ENCODE peak calls at places on chromosome 15, in eight cellular contexts. One of them, this sample, is unnamed.

GRCh38 chr15:31223478-31224350 is 102.9 kb upstream of the KLF13 start:
- DNase-seq in neuronal stem cell: no peak
- DNase-seq in tibial nerve: no peak
- DNase-seq in transverse colon: no peak
- DNase-seq in left ventricle myocardium inferior: peak
- DNase-seq in WERI-Rb-1: no peak
- DNase-seq in iPS DF 6.9: no peak
- DNase-seq in AG09309: no peak
- DNase-seq in this sample: peak

GRCh38 chr15:77622212-77622941 is 10.3 kb downstream of the LINGO1 start:
- DNase-seq in neuronal stem cell: no peak
- DNase-seq in tibial nerve: no peak
- DNase-seq in transverse colon: no peak
- DNase-seq in left ventricle myocardium inferior: no peak
- DNase-seq in WERI-Rb-1: no peak
- DNase-seq in iPS DF 6.9: no peak
- DNase-seq in AG09309: no peak
- DNase-seq in this sample: no peak

GRCh38 chr15:52117549-52117948 is 5.0 kb upstream of the BCL2L10 start:
- DNase-seq in neuronal stem cell: no peak
- DNase-seq in tibial nerve: no peak
- DNase-seq in transverse colon: no peak
- DNase-seq in left ventricle myocardium inferior: no peak
- DNase-seq in WERI-Rb-1: no peak
- DNase-seq in iPS DF 6.9: no peak
- DNase-seq in AG09309: no peak
- DNase-seq in this sample: no peak

GRCh38 chr15:58017869-58018268 is 47.6 kb downstream of the ALDH1A2 start:
- DNase-seq in neuronal stem cell: no peak
- DNase-seq in tibial nerve: no peak
- DNase-seq in transverse colon: no peak
- DNase-seq in left ventricle myocardium inferior: no peak
- DNase-seq in WERI-Rb-1: no peak
- DNase-seq in iPS DF 6.9: no peak
- DNase-seq in AG09309: no peak
- DNase-seq in this sample: no peak

GRCh38 chr15:50593761-50594160 is 47.3 kb upstream of the USP50 start:
- DNase-seq in neuronal stem cell: no peak
- DNase-seq in tibial nerve: no peak
- DNase-seq in transverse colon: no peak
- DNase-seq in left ventricle myocardium inferior: no peak
- DNase-seq in WERI-Rb-1: no peak
- DNase-seq in iPS DF 6.9: no peak
- DNase-seq in AG09309: no peak
- DNase-seq in this sample: no peak

GRCh38 chr15:68325721-68326120 is 48.2 kb downstream of the FEM1B start:
- DNase-seq in neuronal stem cell: no peak
- DNase-seq in tibial nerve: no peak
- DNase-seq in transverse colon: no peak
- DNase-seq in left ventricle myocardium inferior: no peak
- DNase-seq in WERI-Rb-1: no peak
- DNase-seq in iPS DF 6.9: no peak
- DNase-seq in AG09309: no peak
- DNase-seq in this sample: no peak

GRCh38 chr15:88814393-88814792 is 11.2 kb downstream of the ACAN start:
- DNase-seq in neuronal stem cell: no peak
- DNase-seq in tibial nerve: no peak
- DNase-seq in transverse colon: no peak
- DNase-seq in left ventricle myocardium inferior: no peak
- DNase-seq in WERI-Rb-1: no peak
- DNase-seq in iPS DF 6.9: no peak
- DNase-seq in AG09309: no peak
- DNase-seq in this sample: no peak

GRCh38 chr15:74403590-74403919 is 30.2 kb downstream of the SEMA7A start:
- DNase-seq in neuronal stem cell: no peak
- DNase-seq in tibial nerve: no peak
- DNase-seq in transverse colon: peak
- DNase-seq in left ventricle myocardium inferior: no peak
- DNase-seq in WERI-Rb-1: no peak
- DNase-seq in iPS DF 6.9: no peak
- DNase-seq in AG09309: no peak
- DNase-seq in this sample: no peak

GRCh38 chr15:99424978-99425665 is 140.7 kb upstream of the MEF2A start:
- DNase-seq in neuronal stem cell: no peak
- DNase-seq in tibial nerve: peak
- DNase-seq in transverse colon: no peak
- DNase-seq in left ventricle myocardium inferior: peak
- DNase-seq in WERI-Rb-1: no peak
- DNase-seq in iPS DF 6.9: no peak
- DNase-seq in AG09309: peak
- DNase-seq in this sample: peak

GRCh38 chr15:27222479-27222878 is 251.5 kb downstream of the GABRG3 start:
- DNase-seq in neuronal stem cell: no peak
- DNase-seq in tibial nerve: no peak
- DNase-seq in transverse colon: no peak
- DNase-seq in left ventricle myocardium inferior: no peak
- DNase-seq in WERI-Rb-1: no peak
- DNase-seq in iPS DF 6.9: no peak
- DNase-seq in AG09309: no peak
- DNase-seq in this sample: no peak

GRCh38 chr15:88704791-88705768 is 66.3 kb downstream of the ISG20 start:
- DNase-seq in neuronal stem cell: peak
- DNase-seq in tibial nerve: peak
- DNase-seq in transverse colon: peak
- DNase-seq in left ventricle myocardium inferior: peak
- DNase-seq in WERI-Rb-1: no peak
- DNase-seq in iPS DF 6.9: no peak
- DNase-seq in AG09309: no peak
- DNase-seq in this sample: peak

GRCh38 chr15:67010898-67011619 is 54.3 kb upstream of the SMAD3 start:
- DNase-seq in neuronal stem cell: no peak
- DNase-seq in tibial nerve: no peak
- DNase-seq in transverse colon: no peak
- DNase-seq in left ventricle myocardium inferior: no peak
- DNase-seq in WERI-Rb-1: no peak
- DNase-seq in iPS DF 6.9: no peak
- DNase-seq in AG09309: no peak
- DNase-seq in this sample: no peak

GRCh38 chr15:64599716-64600115 is 139.3 kb downstream of the ZNF609 start:
- DNase-seq in neuronal stem cell: no peak
- DNase-seq in tibial nerve: no peak
- DNase-seq in transverse colon: no peak
- DNase-seq in left ventricle myocardium inferior: no peak
- DNase-seq in WERI-Rb-1: no peak
- DNase-seq in iPS DF 6.9: no peak
- DNase-seq in AG09309: no peak
- DNase-seq in this sample: no peak

GRCh38 chr15:92821491-92822116 is 78.5 kb upstream of the CHD2 start:
- DNase-seq in neuronal stem cell: no peak
- DNase-seq in tibial nerve: no peak
- DNase-seq in transverse colon: no peak
- DNase-seq in left ventricle myocardium inferior: no peak
- DNase-seq in WERI-Rb-1: no peak
- DNase-seq in iPS DF 6.9: no peak
- DNase-seq in AG09309: no peak
- DNase-seq in this sample: peak

GRCh38 chr15:41199470-41199869 is 31.1 kb downstream of the EXD1 start:
- DNase-seq in neuronal stem cell: no peak
- DNase-seq in tibial nerve: no peak
- DNase-seq in transverse colon: no peak
- DNase-seq in left ventricle myocardium inferior: no peak
- DNase-seq in WERI-Rb-1: no peak
- DNase-seq in iPS DF 6.9: no peak
- DNase-seq in AG09309: no peak
- DNase-seq in this sample: no peak

DNA sequence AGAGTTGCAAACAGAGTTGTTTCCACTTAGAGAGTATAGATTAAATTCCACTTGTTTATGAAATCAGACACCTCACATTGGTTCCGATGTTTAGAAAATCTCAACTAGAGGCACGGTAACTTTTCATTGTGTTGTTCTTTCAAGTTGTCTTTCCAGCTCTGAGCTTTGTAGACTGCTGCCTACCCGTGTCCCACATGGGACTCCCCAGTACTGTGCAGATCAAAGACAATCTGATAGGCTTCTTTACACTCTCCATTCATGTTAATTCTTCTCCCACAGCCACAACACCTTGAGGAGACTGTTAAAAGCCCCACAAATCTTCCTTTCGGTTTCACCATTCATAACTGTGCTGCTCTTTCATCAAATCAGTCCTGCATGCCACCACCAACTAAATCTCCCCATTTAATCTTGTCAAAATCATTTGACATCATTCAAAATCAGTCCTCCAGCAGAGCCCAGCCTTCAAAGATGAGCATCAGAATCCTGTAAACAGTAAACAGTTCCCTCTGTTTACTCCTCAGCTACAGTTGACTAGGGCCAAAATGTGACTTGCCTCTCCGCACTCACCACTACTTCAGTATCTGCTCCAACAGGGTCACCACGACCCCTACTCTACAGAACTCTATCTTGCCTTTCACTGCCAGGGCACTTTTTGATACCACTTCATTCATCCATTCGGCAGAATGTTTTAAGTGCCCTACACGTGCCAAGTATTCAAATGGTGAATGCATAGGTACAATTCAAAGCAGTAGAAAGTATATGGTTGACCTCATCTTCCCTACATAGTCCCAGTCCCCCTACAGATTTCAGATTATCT is 8.3 kb downstream of the ANXA2 start:
- DNase-seq in neuronal stem cell: no peak
- DNase-seq in tibial nerve: no peak
- DNase-seq in transverse colon: no peak
- DNase-seq in left ventricle myocardium inferior: no peak
- DNase-seq in WERI-Rb-1: no peak
- DNase-seq in iPS DF 6.9: no peak
- DNase-seq in AG09309: no peak
- DNase-seq in this sample: no peak
- H3K4me3 ChIP-seq in neuronal stem cell: no peak
- H3K4me3 ChIP-seq in tibial nerve: peak
- H3K4me3 ChIP-seq in transverse colon: no peak
- H3K4me3 ChIP-seq in left ventricle myocardium inferior: peak
- H3K4me3 ChIP-seq in WERI-Rb-1: no peak
- H3K4me3 ChIP-seq in iPS DF 6.9: no peak
- H3K4me3 ChIP-seq in AG09309: peak
- H3K4me3 ChIP-seq in this sample: no peak

GRCh38 chr15:62120776-62121175 is 44.3 kb downstream of the C2CD4B start:
- DNase-seq in neuronal stem cell: no peak
- DNase-seq in tibial nerve: no peak
- DNase-seq in transverse colon: no peak
- DNase-seq in left ventricle myocardium inferior: no peak
- DNase-seq in WERI-Rb-1: no peak
- DNase-seq in iPS DF 6.9: no peak
- DNase-seq in AG09309: no peak
- DNase-seq in this sample: no peak
- H3K4me3 ChIP-seq in neuronal stem cell: no peak
- H3K4me3 ChIP-seq in tibial nerve: no peak
- H3K4me3 ChIP-seq in transverse colon: no peak
- H3K4me3 ChIP-seq in left ventricle myocardium inferior: no peak
- H3K4me3 ChIP-seq in WERI-Rb-1: no peak
- H3K4me3 ChIP-seq in iPS DF 6.9: no peak
- H3K4me3 ChIP-seq in AG09309: no peak
- H3K4me3 ChIP-seq in this sample: no peak

GRCh38 chr15:84654689-84655453 is 788 bp upstream of the WDR73 start:
- DNase-seq in neuronal stem cell: peak
- DNase-seq in tibial nerve: peak
- DNase-seq in transverse colon: peak
- DNase-seq in left ventricle myocardium inferior: peak
- DNase-seq in WERI-Rb-1: peak
- DNase-seq in iPS DF 6.9: no peak
- DNase-seq in AG09309: peak
- DNase-seq in this sample: peak

GRCh38 chr15:84653910-84654688 is at the start of gene WDR73:
- DNase-seq in neuronal stem cell: peak
- DNase-seq in tibial nerve: peak
- DNase-seq in transverse colon: peak
- DNase-seq in left ventricle myocardium inferior: peak
- DNase-seq in WERI-Rb-1: peak
- DNase-seq in iPS DF 6.9: peak
- DNase-seq in AG09309: peak
- DNase-seq in this sample: peak

GRCh38 chr15:84656972-84657371 is 1.0 kb downstream of the NMB start:
- DNase-seq in neuronal stem cell: no peak
- DNase-seq in tibial nerve: no peak
- DNase-seq in transverse colon: no peak
- DNase-seq in left ventricle myocardium inferior: no peak
- DNase-seq in WERI-Rb-1: no peak
- DNase-seq in iPS DF 6.9: no peak
- DNase-seq in AG09309: no peak
- DNase-seq in this sample: no peak

GRCh38 chr15:84649706-84650105 is 4.4 kb downstream of the WDR73 start:
- DNase-seq in neuronal stem cell: no peak
- DNase-seq in tibial nerve: no peak
- DNase-seq in transverse colon: no peak
- DNase-seq in left ventricle myocardium inferior: no peak
- DNase-seq in WERI-Rb-1: no peak
- DNase-seq in iPS DF 6.9: no peak
- DNase-seq in AG09309: no peak
- DNase-seq in this sample: no peak

DNA sequence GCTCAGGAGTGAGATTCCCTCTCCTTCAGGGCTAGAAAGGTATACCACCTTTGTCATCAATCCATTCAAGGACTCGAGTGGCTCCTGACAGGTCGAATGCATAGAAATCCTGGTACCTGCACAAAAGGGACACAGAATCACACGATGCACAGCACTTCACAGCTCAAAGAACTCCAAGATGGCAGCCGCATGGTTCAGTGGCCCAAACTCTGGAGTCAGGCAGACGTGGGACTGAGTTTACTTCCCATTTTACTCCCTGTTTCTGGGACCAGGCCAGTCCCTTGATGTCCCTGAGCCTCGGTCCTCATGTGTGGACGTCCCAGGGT is 536 bp downstream of the WDR73 start:
- DNase-seq in neuronal stem cell: no peak
- DNase-seq in tibial nerve: no peak
- DNase-seq in transverse colon: no peak
- DNase-seq in left ventricle myocardium inferior: no peak
- DNase-seq in WERI-Rb-1: no peak
- DNase-seq in iPS DF 6.9: no peak
- DNase-seq in AG09309: no peak
- DNase-seq in this sample: no peak
- H3K4me3 ChIP-seq in neuronal stem cell: peak
- H3K4me3 ChIP-seq in tibial nerve: peak
- H3K4me3 ChIP-seq in transverse colon: peak
- H3K4me3 ChIP-seq in left ventricle myocardium inferior: peak
- H3K4me3 ChIP-seq in WERI-Rb-1: peak
- H3K4me3 ChIP-seq in iPS DF 6.9: peak
- H3K4me3 ChIP-seq in AG09309: peak
- H3K4me3 ChIP-seq in this sample: peak

DNA sequence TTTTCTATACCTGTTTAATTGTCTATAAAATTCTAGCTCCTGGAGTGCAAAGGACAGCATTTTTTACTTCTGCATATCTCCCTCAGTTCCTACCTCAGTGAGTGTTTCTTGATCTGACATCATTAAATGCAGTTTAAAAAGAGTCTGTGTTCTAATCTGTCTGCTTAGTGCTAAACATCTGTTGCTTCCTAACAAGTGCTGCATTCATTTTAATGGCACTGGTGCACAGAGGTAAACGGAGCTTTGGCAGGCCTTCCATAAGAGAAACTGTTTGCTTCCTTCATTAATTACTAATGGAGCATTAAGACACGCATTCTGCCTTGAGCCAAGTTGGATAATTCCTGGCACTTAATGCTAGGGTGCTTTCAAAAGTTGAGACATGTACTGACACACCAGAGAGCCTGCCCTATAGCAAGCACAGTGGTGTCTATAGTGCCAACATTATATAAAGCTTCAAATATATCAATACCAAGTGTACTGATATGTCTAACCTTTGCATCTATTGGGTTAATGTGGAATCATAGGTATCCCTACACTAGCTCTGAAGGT is 34.7 kb downstream of the SCG5 start:
- DNase-seq in neuronal stem cell: no peak
- DNase-seq in tibial nerve: no peak
- DNase-seq in transverse colon: no peak
- DNase-seq in left ventricle myocardium inferior: no peak
- DNase-seq in WERI-Rb-1: peak
- DNase-seq in iPS DF 6.9: no peak
- DNase-seq in AG09309: no peak
- DNase-seq in this sample: no peak
- H3K4me3 ChIP-seq in neuronal stem cell: no peak
- H3K4me3 ChIP-seq in tibial nerve: no peak
- H3K4me3 ChIP-seq in transverse colon: no peak
- H3K4me3 ChIP-seq in left ventricle myocardium inferior: no peak
- H3K4me3 ChIP-seq in WERI-Rb-1: no peak
- H3K4me3 ChIP-seq in iPS DF 6.9: no peak
- H3K4me3 ChIP-seq in AG09309: no peak
- H3K4me3 ChIP-seq in this sample: no peak